ENCODE peak calls at places on chromosomes 16 and 17, in six cellular contexts. N is NCI-H774; L is neural crest cell; C is NCI-H1105 treated with DMSO at 0.1 percent for 48 hours; S is AG04450; G is stimulated activated naive B cell treated with anti-CD40 and anti-IgM and Interleukin-4, amounts not matched to agents 10 μg/mL and 1 μg/mL and 100 μg/mL, for 72 hours. B is an unnamed sample.

GRCh38 chr17:47789611-47790520 is 31.7 kb downstream of the OSBPL7 start:
- DNase-seq in S (no peak), L (peak), G (peak), N (peak), C (peak), B (peak)

GRCh38 chr16:1335996-1336395 is 2.6 kb downstream of the BAIAP3 start:
- DNase-seq in N (no peak), L (peak), G (no peak), S (no peak), C (peak), B (peak)

GRCh38 chr16:66470556-66470955 is 43.5 kb downstream of the BEAN1 start:
- DNase-seq in L (no peak), S (no peak), N (no peak), G (no peak), C (no peak), B (no peak)

GRCh38 chr16:14485131-14485551 is 144.9 kb downstream of the PARN start:
- DNase-seq in L (no peak), C (no peak), G (no peak), S (no peak), N (no peak), B (no peak)

GRCh38 chr17:3796110-3796821 is 4.7 kb downstream of the ITGAE start:
- DNase-seq in S (no peak), L (no peak), G (peak), N (no peak), C (no peak), B (no peak)

GRCh38 chr17:10805911-10806310 is 2.0 kb upstream of the TMEM238L start:
- DNase-seq in G (no peak), N (no peak), C (no peak), S (no peak), L (no peak), B (no peak)

GRCh38 chr17:56502120-56502519 is 91.4 kb upstream of the NOG start:
- DNase-seq in G (no peak), L (no peak), S (no peak), N (no peak), C (no peak), B (no peak)

GRCh38 chr16:88619859-88620655 is 18.3 kb upstream of the IL17C start:
- DNase-seq in C (no peak), N (no peak), S (peak), G (no peak), L (no peak), B (no peak)

GRCh38 chr17:78789663-78790181 is 7.6 kb upstream of the CYTH1 start:
- DNase-seq in C (peak), G (no peak), S (peak), L (no peak), N (peak), B (peak)